ENCODE peak calls at places on chromosomes 16 and 17, in nine cellular contexts. H is CD8-positive, alpha-beta T cell; C is HL-60; U is brain microvascular endothelial cell; K is H1; V is prostate gland; I is gastrocnemius medialis; F is IMR-90; S is Panc1. A is an unnamed sample.

GRCh38 chr17:2949469-2950044 is 113.8 kb downstream of the OR1D5 start:
- DNase-seq in H (no peak), C (no peak), U (no peak), K (no peak), V (no peak), I (peak; percentile 30), F (peak; percentile 49), S (peak; percentile 61), A (no peak)

GRCh38 chr17:43360376-43360738 is 38.4 kb upstream of the ARL4D start:
- DNase-seq in H (peak; percentile 88), C (peak; percentile 72), U (peak; percentile 73), K (no peak), V (peak; percentile 41), I (peak; percentile 65), F (peak; percentile 97), S (peak; percentile 76), A (no peak)

GRCh38 chr16:57994778-57995177 is 5.7 kb downstream of the ZNF319 start:
- DNase-seq in H (peak; percentile 60), C (peak; percentile 88), U (peak; percentile 47), K (no peak), V (no peak), I (no peak), F (peak; percentile 25), S (no peak), A (no peak)

GRCh38 chr17:73546770-73547345 is 97.4 kb downstream of the SDK2 start:
- DNase-seq in H (peak; percentile 55), C (peak; percentile 97), U (no peak), K (no peak), V (peak; percentile 31), I (peak; percentile 16), F (no peak), S (no peak), A (no peak)

GRCh38 chr17:10757658-10758057 is 27.8 kb upstream of the TMEM220 start:
- DNase-seq in H (no peak), C (no peak), U (no peak), K (no peak), V (no peak), I (no peak), F (no peak), S (no peak), A (no peak)

GRCh38 chr17:58621174-58621573 is 70.7 kb downstream of the TEX14 start:
- DNase-seq in H (no peak), C (no peak), U (no peak), K (no peak), V (no peak), I (no peak), F (no peak), S (no peak), A (no peak)

GRCh38 chr17:67613961-67614360 is 103.8 kb upstream of the NOL11 start:
- DNase-seq in H (no peak), C (no peak), U (no peak), K (no peak), V (no peak), I (no peak), F (no peak), S (no peak), A (no peak)

GRCh38 chr16:64304376-64304775 is 817.5 kb downstream of the CDH11 start:
- DNase-seq in H (no peak), C (no peak), U (no peak), K (no peak), V (no peak), I (no peak), F (no peak), S (no peak), A (no peak)

GRCh38 chr17:41680426-41681040 is 8.2 kb upstream of the EIF1 start:
- DNase-seq in H (no peak), C (no peak), U (no peak), K (no peak), V (no peak), I (no peak), F (no peak), S (no peak), A (no peak)

GRCh38 chr17:68972119-68972704 is 17.0 kb upstream of the ABCA8 start:
- DNase-seq in H (no peak), C (peak; percentile 20), U (peak; percentile 18), K (no peak), V (no peak), I (no peak), F (peak; percentile 36), S (no peak), A (no peak)

GRCh38 chr16:87931504-87931903 is 4.8 kb downstream of the CA5A start:
- DNase-seq in H (no peak), C (no peak), U (peak; percentile 44), K (no peak), V (no peak), I (no peak), F (no peak), S (no peak), A (no peak)

GRCh38 chr16:22161999-22162657 is at the start of gene SDR42E2:
- DNase-seq in H (peak; percentile 60), C (no peak), U (no peak), K (peak; percentile 19), V (no peak), I (no peak), F (no peak), S (no peak), A (no peak)

GRCh38 chr16:21260870-21261791 is 17.0 kb downstream of the CRYM start:
- DNase-seq in H (no peak), C (no peak), U (peak; percentile 76), K (no peak), V (no peak), I (no peak), F (peak; percentile 94), S (peak; percentile 32), A (peak; percentile 86)

GRCh38 chr17:63966646-63967265 is 6.0 kb downstream of the SCN4A start:
- DNase-seq in H (peak; percentile 76), C (no peak), U (no peak), K (no peak), V (no peak), I (no peak), F (no peak), S (no peak), A (no peak)

GRCh38 chr16:19316846-19317245 is 31.3 kb downstream of the CLEC19A start:
- DNase-seq in H (no peak), C (no peak), U (no peak), K (no peak), V (no peak), I (no peak), F (no peak), S (no peak), A (no peak)

GRCh38 chr16:79703066-79703465 is 102.5 kb upstream of the MAF start:
- DNase-seq in H (no peak), C (no peak), U (peak; percentile 14), K (no peak), V (no peak), I (no peak), F (no peak), S (no peak), A (no peak)

GRCh38 chr16:58843675-58844074 is 109.6 kb upstream of the GOT2 start:
- DNase-seq in H (no peak), C (peak; percentile 11), U (peak; percentile 4), K (no peak), V (no peak), I (no peak), F (peak; percentile 24), S (peak; percentile 4), A (no peak)

GRCh38 chr17:58364270-58364942 is 12.4 kb upstream of the SUPT4H1 start:
- DNase-seq in H (no peak), C (no peak), U (no peak), K (no peak), V (peak; percentile 36), I (no peak), F (no peak), S (no peak), A (no peak)

GRCh38 chr17:34382586-34383224 is 19.7 kb upstream of the CCL1 start:
- DNase-seq in H (no peak), C (no peak), U (no peak), K (no peak), V (no peak), I (no peak), F (no peak), S (no peak), A (no peak)

GRCh38 chr17:34383225-34383615 is 20.2 kb upstream of the CCL1 start:
- DNase-seq in H (no peak), C (no peak), U (no peak), K (no peak), V (no peak), I (no peak), F (no peak), S (no peak), A (no peak)

GRCh38 chr17:34378664-34379101 is 15.7 kb upstream of the CCL1 start:
- DNase-seq in H (no peak), C (peak; percentile 75), U (no peak), K (no peak), V (no peak), I (no peak), F (no peak), S (no peak), A (no peak)

GRCh38 chr17:34377078-34377823 is 14.2 kb upstream of the CCL1 start:
- DNase-seq in H (no peak), C (no peak), U (no peak), K (no peak), V (no peak), I (no peak), F (no peak), S (no peak), A (no peak)

GRCh38 chr17:34379876-34380275 is 16.8 kb upstream of the CCL1 start:
- DNase-seq in H (no peak), C (no peak), U (no peak), K (no peak), V (no peak), I (no peak), F (no peak), S (no peak), A (no peak)
- H3K27ac ChIP-seq in H (no peak overlapping the region), C (no peak overlapping the region), U (no peak overlapping the region), K (no peak overlapping the region), V (no peak overlapping the region), I (no peak overlapping the region), F (no peak overlapping the region), S (no peak overlapping the region), A (no peak overlapping the region)

DNA sequence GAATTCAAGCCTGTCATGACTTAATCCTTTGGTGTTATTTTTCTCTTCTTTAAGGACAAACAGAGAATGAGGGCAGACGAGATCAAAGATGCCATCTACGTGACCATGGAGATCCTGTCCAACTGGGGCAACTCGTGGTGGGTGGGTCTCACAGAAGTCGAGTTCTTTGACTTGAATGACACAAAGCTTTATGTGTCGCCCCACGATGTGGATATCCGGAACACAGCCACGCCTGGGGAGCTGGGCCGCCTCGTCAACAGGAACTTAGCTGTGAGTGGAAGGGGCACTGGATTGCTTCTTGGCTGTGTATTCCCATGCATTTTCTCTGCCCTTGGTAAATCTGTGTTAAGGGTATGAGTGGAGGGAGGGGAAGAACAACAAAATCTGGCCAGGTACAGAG is 158.7 kb downstream of the KATNIP start:
- DNase-seq in H (no peak), C (no peak), U (no peak), K (no peak), V (no peak), I (no peak), F (no peak), S (no peak), A (no peak)
- TF ChIP-seq CTCF in H (no peak), C (no peak), U (no peak), K (no peak), V (no peak), I (no peak), F (no peak), S (no peak), A (no peak)

GRCh38 chr16:1019934-1020305 is 38.4 kb downstream of the SOX8 start:
- DNase-seq in H (no peak), C (no peak), U (no peak), K (no peak), V (no peak), I (no peak), F (no peak), S (no peak), A (no peak)
- H3K4me3 ChIP-seq in H (no peak overlapping the region), C (no peak overlapping the region), U (no peak overlapping the region), K (no peak overlapping the region), V (no peak overlapping the region), I (peak overlapping the region; percentile 12), F (no peak overlapping the region), S (peak overlapping the region; percentile 30), A (no peak overlapping the region)

GRCh38 chr17:33192961-33193911 is 99.9 kb downstream of the ASIC2 start:
- DNase-seq in H (no peak), C (no peak), U (no peak), K (peak; percentile 72), V (no peak), I (no peak), F (no peak), S (no peak), A (no peak)
- H3K27ac ChIP-seq in H (no peak overlapping the region), C (no peak overlapping the region), U (no peak overlapping the region), K (no peak overlapping the region), V (no peak overlapping the region), I (no peak overlapping the region), F (no peak overlapping the region), S (no peak overlapping the region), A (no peak overlapping the region)

A was measured in AG04450.